ENCODE peak calls at places on chromosome 20, in six cellular contexts. K, H, G, E, Y and T are unnamed samples.
A peak's percentile ranks its signal among the peaks of the same experiment; 100 is the strongest.

GRCh38 chr20:38883081-38883980 is 42.9 kb upstream of the FAM83D start:
- DNase-seq in E (peak; percentile 60), G (peak; percentile 2), Y (no peak), H (no peak), K (no peak), T (no peak)

GRCh38 chr20:47713941-47714450 is 71.3 kb downstream of the SULF2 start:
- DNase-seq in Y (no peak), E (peak; percentile 43), H (peak; percentile 61), G (peak; percentile 27), K (no peak), T (no peak)

GRCh38 chr20:36339646-36340592 is 33.8 kb downstream of the DLGAP4 start:
- DNase-seq in H (no peak), K (no peak), E (peak; percentile 22), G (no peak), Y (no peak), T (no peak)

GRCh38 chr20:32539817-32540675 is 45.1 kb downstream of the NOL4L start:
- DNase-seq in G (no peak), K (no peak), H (no peak), E (no peak), Y (peak; percentile 51), T (no peak)

GRCh38 chr20:58630063-58630462 is 21.0 kb upstream of the STX16 start:
- DNase-seq in Y (no peak), H (no peak), E (no peak), G (peak; percentile 47), K (no peak), T (no peak)

GRCh38 chr20:32356935-32357868 is 929 bp upstream of the ASXL1 start:
- DNase-seq in H (no peak), G (peak; percentile 50), K (no peak), Y (peak; percentile 44), E (peak; percentile 55), T (no peak)

GRCh38 chr20:39004508-39004907 is 42.4 kb downstream of the DHX35 start:
- DNase-seq in E (no peak), Y (peak; percentile 74), G (no peak), K (no peak), H (no peak), T (no peak)

GRCh38 chr20:61185841-61186601 is 66.0 kb upstream of the CDH4 start:
- DNase-seq in H (no peak), Y (no peak), G (peak; percentile 98), E (peak; percentile 21), K (no peak), T (no peak)

GRCh38 chr20:41654292-41654691 is 36.1 kb upstream of the CHD6 start:
- DNase-seq in K (no peak), E (no peak), H (no peak), G (no peak), Y (no peak), T (no peak)

GRCh38 chr20:24771651-24772061 is 177.4 kb upstream of the CST7 start:
- DNase-seq in E (no peak), G (no peak), Y (no peak), H (no peak), K (peak; percentile 53), T (no peak)

GRCh38 chr20:38177201-38177600 is 12.1 kb upstream of the TGM2 start:
- DNase-seq in G (no peak), E (no peak), K (no peak), Y (no peak), H (no peak), T (peak; percentile 32)

GRCh38 chr20:59817406-59817805 is 116.0 kb downstream of the SYCP2 start:
- DNase-seq in H (no peak), K (no peak), Y (no peak), E (no peak), G (no peak), T (no peak)

GRCh38 chr20:4898282-4898681 is 103.0 kb downstream of the SLC23A2 start:
- DNase-seq in G (peak; percentile 89), H (no peak), K (no peak), E (peak; percentile 97), Y (peak; percentile 26), T (no peak)

GRCh38 chr20:20729563-20729962 is 17.1 kb upstream of the RALGAPA2 start:
- DNase-seq in E (no peak), Y (no peak), K (no peak), H (no peak), G (no peak), T (no peak)

GRCh38 chr20:31711416-31712111 is 11.1 kb downstream of the BCL2L1 start:
- DNase-seq in Y (no peak), G (no peak), K (no peak), H (no peak), E (no peak), T (no peak)

GRCh38 chr20:61566691-61567090 is 314.6 kb downstream of the CDH4 start:
- DNase-seq in G (no peak), Y (no peak), H (no peak), K (no peak), E (no peak), T (no peak)

GRCh38 chr20:24497851-24498250 is 28.4 kb downstream of the SYNDIG1 start:
- DNase-seq in G (peak; percentile 33), Y (no peak), H (no peak), E (no peak), K (no peak), T (peak; percentile 42)

GRCh38 chr20:22382742-22383141 is 201.6 kb downstream of the FOXA2 start:
- DNase-seq in E (no peak), G (no peak), H (no peak), K (no peak), Y (no peak), T (no peak)

GRCh38 chr20:57131601-57132391 is 134.6 kb downstream of the BMP7 start:
- DNase-seq in H (no peak), E (no peak), K (no peak), G (no peak), Y (no peak), T (no peak)

GRCh38 chr20:38123021-38123587 is 42.0 kb downstream of the TGM2 start:
- DNase-seq in K (peak; percentile 61), G (peak; percentile 78), H (no peak), Y (no peak), E (no peak), T (peak; percentile 44)

GRCh38 chr20:6767536-6768227 is at the start of gene BMP2:
- DNase-seq in K (peak; percentile 77), G (peak; percentile 50), E (peak; percentile 19), Y (peak; percentile 72), H (peak; percentile 20), T (peak; percentile 62)

GRCh38 chr20:14764511-14765369 is 427.3 kb upstream of the FLRT3 start:
- DNase-seq in E (no peak), Y (peak; percentile 44), G (no peak), K (no peak), H (no peak), T (no peak)

GRCh38 chr20:51966296-51966971 is 164.1 kb upstream of the SALL4 start:
- DNase-seq in K (no peak), H (no peak), Y (peak; percentile 41), G (peak; percentile 63), E (peak; percentile 30), T (peak; percentile 63)

GRCh38 chr20:18048191-18048590 is 9.5 kb downstream of the OVOL2 start:
- DNase-seq in Y (no peak), H (no peak), K (no peak), G (no peak), E (no peak), T (no peak)

GRCh38 chr20:51487525-51488279 is 54.8 kb downstream of the NFATC2 start:
- DNase-seq in H (no peak), E (peak; percentile 50), K (no peak), Y (no peak), G (peak; percentile 95), T (no peak)

GRCh38 chr20:13809373-13809772 is 24.5 kb downstream of the NDUFAF5 start:
- DNase-seq in G (no peak), Y (no peak), K (no peak), E (no peak), H (no peak), T (no peak)

DNA sequence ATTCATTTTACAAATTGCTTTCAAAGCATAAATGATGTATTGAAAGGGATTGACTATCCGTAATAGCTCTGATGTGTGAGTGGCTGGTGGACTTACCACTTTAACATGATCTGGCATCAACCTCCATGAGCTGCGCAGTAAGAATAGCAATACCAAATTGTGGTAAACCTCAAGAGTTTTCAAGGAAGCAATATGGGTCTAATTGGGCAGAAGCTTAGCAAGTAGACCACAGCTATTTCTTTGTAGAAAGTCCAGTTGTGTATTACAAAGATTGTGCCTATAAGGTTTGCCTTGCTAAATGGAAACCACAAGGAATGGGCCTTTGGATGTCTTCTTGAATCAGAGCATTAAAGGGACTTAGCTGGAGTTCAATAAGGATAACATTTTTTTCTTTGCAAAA is 736.6 kb downstream of the KIF16B start:
- DNase-seq in E (no peak), K (no peak), G (no peak), Y (no peak), H (no peak), T (no peak)
- TF ChIP-seq POLR2A in E (no peak), K (no peak), G (no peak), Y (no peak), H (no peak), T (no peak)

GRCh38 chr20:10434467-10434831 is 427 bp upstream of the MKKS start:
- DNase-seq in G (peak; percentile 99), E (peak; percentile 98), K (peak; percentile 94), H (peak; percentile 87), Y (peak; percentile 95), T (peak; percentile 98)
- TF ChIP-seq POLR2A in G (peak; percentile 95), E (peak; percentile 98), K (peak; percentile 96), H (peak; percentile 84), Y (peak; percentile 98), T (peak; percentile 97)

GRCh38 chr20:63641146-63641791 is 12.0 kb downstream of the STMN3 start:
- DNase-seq in E (peak; percentile 68), K (no peak), H (no peak), Y (peak; percentile 41), G (no peak), T (no peak)
- TF ChIP-seq POLR2A in E (no peak), K (no peak), H (peak; percentile 14), Y (no peak), G (no peak), T (no peak)

GRCh38 chr20:33732166-33732970 is 572 bp downstream of the ZNF341 start:
- DNase-seq in E (peak; percentile 87), H (peak; percentile 70), G (no peak), K (peak; percentile 90), Y (peak; percentile 92), T (peak; percentile 93)

GRCh38 chr20:33733654-33734576 is 2.1 kb downstream of the ZNF341 start:
- DNase-seq in G (peak; percentile 64), E (peak; percentile 45), H (no peak), Y (peak; percentile 69), K (no peak), T (peak; percentile 68)

GRCh38 chr20:33730946-33731692 is 677 bp upstream of the ZNF341 start:
- DNase-seq in H (no peak), E (no peak), K (no peak), G (no peak), Y (no peak), T (no peak)

GRCh38 chr20:33729101-33729500 is 2.7 kb upstream of the ZNF341 start:
- DNase-seq in Y (no peak), H (no peak), K (no peak), G (no peak), E (no peak), T (no peak)

GRCh38 chr20:33731693-33732165 is at the start of gene ZNF341:
- DNase-seq in G (peak; percentile 76), K (peak; percentile 93), H (peak; percentile 71), E (peak; percentile 90), Y (peak; percentile 91), T (peak; percentile 93)
- TF ChIP-seq POLR2A in G (no peak), K (peak; percentile 55), H (peak; percentile 41), E (peak; percentile 51), Y (no peak), T (no peak)